ENCODE peak calls at places on chromosomes 16 and 17, in five cellular contexts. A is left lung; V is prostate gland; O is CD8-positive, alpha-beta T cell; H is PC-9. S is an unnamed sample.

GRCh38 chr17:16943541-16944333 is 28.2 kb downstream of the TNFRSF13B start:
- DNase-seq in A (no peak), O (no peak), V (no peak), H (no peak), S (no peak)

GRCh38 chr17:45224671-45225050 is 3.0 kb downstream of the FMNL1 start:
- DNase-seq in A (peak), O (no peak), V (no peak), H (no peak), S (no peak)

GRCh38 chr16:62963846-62964245 is 927.6 kb upstream of the CDH8 start:
- DNase-seq in V (no peak), O (no peak), A (no peak), H (no peak), S (no peak)

GRCh38 chr16:761580-761979 is 1.0 kb downstream of the MSLN start:
- DNase-seq in A (no peak), H (no peak), O (no peak), V (no peak), S (no peak)

GRCh38 chr17:50950002-50950877 is 84.1 kb upstream of the TOB1 start:
- DNase-seq in V (peak), O (peak), A (peak), H (peak), S (no peak)

GRCh38 chr17:45705123-45706009 is 78.8 kb upstream of the CRHR1 start:
- DNase-seq in V (peak), H (peak), A (no peak), O (no peak), S (no peak)

GRCh38 chr17:1108810-1109605 is 70.8 kb downstream of the ABR start:
- DNase-seq in H (no peak), O (peak), V (no peak), A (peak), S (no peak)

GRCh38 chr17:48051706-48052486 is 3.7 kb downstream of the NFE2L1 start:
- DNase-seq in V (peak), H (peak), O (no peak), A (no peak), S (no peak)

GRCh38 chr16:21599994-21600773 is 807 bp downstream of the METTL9 start:
- DNase-seq in H (peak), O (no peak), A (peak), V (peak), S (no peak)

GRCh38 chr16:24208710-24209109 is 47.4 kb upstream of the CACNG3 start:
- DNase-seq in O (no peak), A (no peak), V (no peak), H (no peak), S (no peak)

GRCh38 chr17:32882029-32882428 is 5.1 kb upstream of the MYO1D start:
- DNase-seq in A (no peak), O (no peak), H (no peak), V (no peak), S (no peak)

GRCh38 chr16:325375-326155 is 27.0 kb downstream of the AXIN1 start:
- DNase-seq in H (no peak), A (peak), V (no peak), O (no peak), S (no peak)

GRCh38 chr17:68771867-68772515 is 170.8 kb upstream of the FAM20A start:
- DNase-seq in O (no peak), A (no peak), H (no peak), V (no peak), S (no peak)

GRCh38 chr17:5785343-5785742 is 201.0 kb upstream of the NLRP1 start:
- DNase-seq in V (no peak), O (no peak), A (no peak), H (no peak), S (no peak)

GRCh38 chr17:78040561-78041400 is 82.3 kb downstream of the TNRC6C start:
- DNase-seq in V (peak), H (no peak), O (peak), A (peak), S (no peak)

GRCh38 chr17:1829189-1829578 is 518 bp downstream of the SMYD4 start:
- DNase-seq in O (no peak), H (no peak), A (no peak), V (no peak), S (no peak)

GRCh38 chr17:52986056-52986662 is 827.6 kb upstream of the CA10 start:
- DNase-seq in O (no peak), V (no peak), A (no peak), H (no peak), S (no peak)

GRCh38 chr16:1707193-1707790 is 1.3 kb downstream of the MAPK8IP3 start:
- DNase-seq in O (no peak), H (no peak), A (no peak), V (no peak), S (no peak)

GRCh38 chr16:10935491-10935890 is 6.8 kb downstream of the DEXI start:
- DNase-seq in A (no peak), O (no peak), H (no peak), V (no peak), S (no peak)

GRCh38 chr16:3589991-3590701 is 12.9 kb upstream of the NLRC3 start:
- DNase-seq in O (no peak), A (peak), H (no peak), V (no peak), S (no peak)

GRCh38 chr16:50326264-50326663 is 42.5 kb downstream of the BRD7 start:
- DNase-seq in H (no peak), V (no peak), O (no peak), A (no peak), S (no peak)

GRCh38 chr17:82019905-82020873 is 2.5 kb downstream of the CENPX start:
- DNase-seq in O (peak), H (no peak), A (peak), V (no peak), S (no peak)

GRCh38 chr16:29898786-29899515 is 399 bp downstream of the SEZ6L2 start:
- DNase-seq in H (peak), V (no peak), O (no peak), A (peak), S (no peak)

GRCh38 chr16:28596840-28597691 is at the start of gene SULT1A2:
- DNase-seq in H (peak), O (no peak), A (no peak), V (no peak), S (no peak)

GRCh38 chr17:36945959-36946725 is 2.6 kb upstream of the AATF start:
- DNase-seq in A (no peak), O (no peak), V (no peak), H (no peak), S (no peak)

GRCh38 chr16:84628226-84628731 is 10.4 kb upstream of the COTL1 start:
- DNase-seq in O (no peak), A (no peak), V (no peak), H (no peak), S (no peak)

GRCh38 chr16:47036201-47036600 is 62.7 kb upstream of the DNAJA2 start:
- DNase-seq in O (no peak), H (no peak), A (no peak), V (no peak), S (no peak)

GRCh38 chr17:31680126-31680525 is 178.9 kb downstream of the COPRS start:
- DNase-seq in O (no peak), V (no peak), A (no peak), H (no peak), S (peak)

GRCh38 chr16:78396046-78396445 is 296.6 kb downstream of the WWOX start:
- DNase-seq in V (no peak), O (no peak), H (no peak), A (no peak), S (no peak)

GRCh38 chr16:695355-696089 is 5.3 kb upstream of the WDR24 start:
- DNase-seq in A (no peak), O (peak), V (no peak), H (peak), S (no peak)

GRCh38 chr17:72370819-72371218 is 250.0 kb downstream of the SOX9 start:
- DNase-seq in O (no peak), A (no peak), H (peak), V (no peak), S (no peak)

GRCh38 chr16:85363881-85364280 is 249.2 kb upstream of the GSE1 start:
- DNase-seq in A (no peak), H (no peak), V (no peak), O (no peak), S (no peak)

GRCh38 chr17:63039899-63040602 is 74.0 kb downstream of the TANC2 start:
- DNase-seq in O (no peak), A (no peak), V (no peak), H (no peak), S (no peak)

GRCh38 chr17:59963738-59964454 is 644 bp downstream of the RNFT1 start:
- DNase-seq in V (peak), A (peak), O (peak), H (peak), S (peak)

DNA sequence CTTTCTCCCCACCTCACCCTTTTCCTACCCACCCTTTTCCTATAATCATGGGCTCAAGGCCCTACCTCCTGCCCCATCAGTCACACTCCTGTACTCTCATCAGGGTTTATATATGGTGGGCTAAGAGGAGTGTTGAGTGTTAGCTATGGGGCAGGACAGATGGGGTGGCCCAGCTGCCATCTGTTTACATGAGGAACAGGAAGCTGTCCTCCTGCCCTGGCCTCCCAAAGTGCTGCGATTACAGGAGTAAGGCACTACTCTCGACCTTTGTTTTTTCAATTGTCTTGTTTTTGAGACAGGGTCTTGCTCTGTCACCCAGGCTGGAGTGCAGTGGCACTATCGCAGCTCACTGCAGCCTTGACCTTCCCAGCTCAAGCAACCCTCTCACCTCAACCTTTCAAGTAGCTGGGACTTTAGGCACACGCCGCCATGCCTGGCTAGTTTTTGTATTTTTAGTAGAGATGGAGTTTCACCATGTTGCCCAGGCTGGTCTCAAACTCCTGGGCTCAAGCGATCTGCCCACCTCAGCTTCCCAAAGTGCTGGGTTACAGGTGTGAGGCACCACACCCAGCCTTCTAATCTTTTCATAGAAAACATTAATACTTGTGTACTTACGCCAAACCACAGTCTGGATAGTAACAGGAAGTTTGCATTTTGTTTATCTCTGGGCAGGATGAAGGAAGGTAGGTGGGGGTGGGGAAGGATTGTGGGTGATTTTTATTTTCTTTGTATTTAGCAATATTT is 1.6 kb downstream of the TRADD start:
- DNase-seq in H (no peak), A (no peak), V (no peak), O (no peak), S (no peak)
- H3K4me3 ChIP-seq in H (peak), A (no peak), V (no peak), O (no peak), S (peak)

GRCh38 chr17:7435676-7436555 is 681 bp downstream of the TMEM102 start:
- DNase-seq in H (peak), V (peak), O (peak), A (peak), S (no peak)
- TF ChIP-seq CTCF in H (no peak), V (no peak), O (peak), A (no peak), S (peak)

GRCh38 chr17:40819528-40820125 is 2.8 kb downstream of the KRT10 start:
- DNase-seq in V (no peak), A (no peak), O (no peak), H (no peak), S (no peak)
- H3K4me3 ChIP-seq in V (peak), A (peak), O (peak), H (peak), S (peak)

GRCh38 chr17:66285149-66285548 is 17.3 kb upstream of the PRKCA start:
- DNase-seq in A (no peak), V (no peak), H (no peak), O (no peak), S (no peak)

GRCh38 chr17:66287911-66288310 is 14.5 kb upstream of the PRKCA start:
- DNase-seq in H (no peak), O (no peak), A (no peak), V (no peak), S (no peak)

GRCh38 chr17:66292351-66292750 is 10.1 kb upstream of the PRKCA start:
- DNase-seq in A (no peak), O (no peak), V (no peak), H (no peak), S (no peak)

GRCh38 chr17:66290097-66290722 is 12.2 kb upstream of the PRKCA start:
- DNase-seq in H (no peak), V (no peak), O (no peak), A (no peak), S (no peak)
- TF ChIP-seq CTCF in H (no peak), V (no peak), O (no peak), A (no peak), S (no peak)

DNA sequence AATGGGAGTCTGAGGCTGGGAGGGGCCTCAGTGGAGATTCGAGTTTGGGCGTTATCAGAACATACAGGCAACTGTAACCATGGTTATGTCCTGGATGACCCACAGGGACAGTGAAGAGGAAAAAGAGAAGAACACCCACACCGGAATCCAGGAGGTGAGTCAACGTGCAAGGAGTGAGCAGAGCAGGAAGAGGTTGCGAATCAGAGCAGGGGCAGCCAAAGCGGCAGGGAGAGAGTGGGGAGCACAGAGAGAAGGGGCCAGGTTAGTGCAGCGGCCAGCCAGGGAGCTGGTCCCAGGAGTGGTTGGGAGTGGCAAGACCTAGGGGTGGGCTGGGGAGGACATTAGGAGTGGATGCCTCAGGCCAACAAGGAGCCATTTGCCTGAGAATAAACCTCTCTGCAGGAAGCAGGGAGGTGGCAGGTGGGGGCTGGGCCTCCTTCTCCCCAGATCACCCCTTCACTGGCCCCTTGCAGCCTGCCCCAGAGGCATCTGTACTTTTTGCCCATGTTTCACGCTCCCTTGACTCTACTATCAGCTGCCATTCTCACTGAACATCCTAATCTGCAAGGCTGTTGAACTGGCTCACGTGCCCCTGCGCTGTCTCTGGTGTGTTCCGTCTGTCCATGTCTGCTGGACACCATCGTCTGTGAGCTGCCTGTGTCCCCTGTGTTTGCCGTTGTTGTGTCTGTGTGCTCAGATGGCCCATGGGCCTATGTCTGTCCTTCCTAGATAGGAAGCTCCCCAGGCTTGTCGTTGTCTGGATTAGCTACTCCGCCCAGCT is 5.1 kb downstream of the KRT13 start:
- DNase-seq in H (peak), V (no peak), A (no peak), O (no peak), S (no peak)
- H3K4me3 ChIP-seq in H (peak), V (no peak), A (no peak), O (no peak), S (no peak)